ENCODE peak calls at places on chromosome 16, in six cellular contexts. E is H1, T is A549, H is HepG2, G is HCT116, B is SK-N-SH. M is an unnamed sample.

GRCh38 chr16:2919511-2920255 is 8.0 kb downstream of the FLYWCH1 start:
- DNase-seq in T (peak; percentile 73), E (peak; percentile 83), B (peak; percentile 84), G (peak; percentile 57), H (peak; percentile 55), M (peak; percentile 74)

GRCh38 chr16:30609002-30609927 is 924 bp downstream of the ZNF689 start:
- DNase-seq in T (no peak), E (peak; percentile 77), B (peak; percentile 84), H (no peak), G (no peak), M (peak; percentile 48)

GRCh38 chr16:85017151-85017550 is 5.8 kb upstream of the ZDHHC7 start:
- DNase-seq in E (no peak), B (no peak), G (no peak), T (no peak), H (no peak), M (no peak)

GRCh38 chr16:53156516-53156915 is 101.7 kb downstream of the CHD9 start:
- DNase-seq in E (no peak), B (no peak), T (no peak), G (no peak), H (no peak), M (no peak)

GRCh38 chr16:71555230-71555891 is 21.5 kb downstream of the TAT start:
- DNase-seq in H (no peak), T (peak; percentile 10), B (no peak), G (no peak), E (no peak), M (no peak)

GRCh38 chr16:89589241-89589926 is 13.8 kb downstream of the CPNE7 start:
- DNase-seq in T (no peak), B (no peak), E (no peak), G (no peak), H (no peak), M (no peak)

GRCh38 chr16:23858496-23859062 is 22.8 kb downstream of the PRKCB start:
- DNase-seq in H (no peak), T (no peak), G (no peak), E (no peak), B (no peak), M (no peak)

GRCh38 chr16:69406780-69407331 is 17.6 kb upstream of the CYB5B start:
- DNase-seq in T (peak; percentile 92), B (no peak), G (peak; percentile 99), E (no peak), H (peak; percentile 36), M (no peak)

GRCh38 chr16:74226361-74226979 is 70.1 kb upstream of the PSMD7 start:
- DNase-seq in G (peak; percentile 16), T (peak; percentile 10), B (peak; percentile 37), E (no peak), H (no peak), M (peak; percentile 36)

GRCh38 chr16:85440744-85441143 is 172.4 kb upstream of the GSE1 start:
- DNase-seq in H (no peak), G (no peak), B (no peak), T (no peak), E (no peak), M (no peak)

GRCh38 chr16:72875291-72876036 is 172.5 kb downstream of the ZFHX3 start:
- DNase-seq in T (peak; percentile 18), B (no peak), E (no peak), G (no peak), H (peak; percentile 35), M (no peak)

GRCh38 chr16:69831212-69832123 is 69.3 kb downstream of the WWP2 start:
- DNase-seq in T (peak; percentile 40), E (no peak), H (peak; percentile 72), G (no peak), B (no peak), M (peak; percentile 66)

GRCh38 chr16:10946308-10946707 is 1.9 kb downstream of the CLEC16A start:
- DNase-seq in E (no peak), B (no peak), T (no peak), G (no peak), H (no peak), M (no peak)

GRCh38 chr16:30142672-30143346 is 19.8 kb upstream of the MAPK3 start:
- DNase-seq in H (peak; percentile 61), E (no peak), B (no peak), T (peak; percentile 39), G (no peak), M (no peak)

GRCh38 chr16:3157229-3158013 is 22.6 kb downstream of the ZNF213 start:
- DNase-seq in E (peak; percentile 98), H (peak; percentile 89), B (peak; percentile 76), G (peak; percentile 90), T (peak; percentile 98), M (peak; percentile 90)

GRCh38 chr16:57260294-57260929 is 15.4 kb downstream of the ARL2BP start:
- DNase-seq in G (no peak), B (no peak), T (no peak), E (peak; percentile 60), H (no peak), M (peak; percentile 98)

GRCh38 chr16:49600541-49600940 is 226.9 kb downstream of the C16orf78 start:
- DNase-seq in T (no peak), G (no peak), B (peak; percentile 88), H (no peak), E (peak; percentile 41), M (no peak)

GRCh38 chr16:13997933-13998332 is 73.2 kb upstream of the MRTFB start:
- DNase-seq in T (no peak), H (peak; percentile 48), G (no peak), B (no peak), E (no peak), M (peak; percentile 21)

GRCh38 chr16:12362482-12363458 is 386.2 kb downstream of the SNX29 start:
- DNase-seq in E (no peak), T (no peak), H (no peak), G (no peak), B (no peak), M (peak; percentile 38)

GRCh38 chr16:15897834-15898254 is 9.4 kb upstream of the CEP20 start:
- DNase-seq in G (no peak), T (no peak), B (no peak), E (no peak), H (no peak), M (no peak)

GRCh38 chr16:62135903-62136302 is 99.7 kb upstream of the CDH8 start:
- DNase-seq in E (no peak), B (no peak), H (no peak), T (no peak), G (no peak), M (no peak)

GRCh38 chr16:57603110-57604024 is 25.1 kb upstream of the ADGRG1 start:
- DNase-seq in B (no peak), T (no peak), H (no peak), E (no peak), G (no peak), M (no peak)

GRCh38 chr16:84423416-84423837 is 55.1 kb downstream of the ATP2C2 start:
- DNase-seq in E (no peak), G (peak; percentile 80), T (peak; percentile 80), B (peak; percentile 44), H (peak; percentile 67), M (peak; percentile 14)

GRCh38 chr16:56848056-56848936 is 16.7 kb upstream of the SLC12A3 start:
- DNase-seq in B (no peak), H (no peak), G (no peak), E (no peak), T (no peak), M (peak; percentile 73)

GRCh38 chr16:70678121-70678897 is 7.5 kb downstream of the MTSS2 start:
- DNase-seq in G (no peak), T (no peak), B (no peak), H (no peak), E (no peak), M (no peak)

GRCh38 chr16:28845173-28846079 is 722 bp downstream of the TUFM start:
- DNase-seq in E (no peak), H (peak; percentile 64), G (peak; percentile 53), B (peak; percentile 51), T (peak; percentile 50), M (peak; percentile 15)

GRCh38 chr16:28843766-28844165 is 2.4 kb downstream of the TUFM start:
- DNase-seq in T (no peak), E (no peak), H (no peak), G (no peak), B (no peak), M (no peak)

GRCh38 chr16:28846080-28846932 is at the start of gene TUFM:
- DNase-seq in H (peak; percentile 99), T (peak; percentile 99), B (peak; percentile 97), E (peak; percentile 98), G (peak; percentile 97), M (peak; percentile 99)

GRCh38 chr16:28844226-28844885 is 1.8 kb downstream of the TUFM start:
- DNase-seq in H (no peak), B (no peak), E (no peak), T (no peak), G (no peak), M (no peak)

GRCh38 chr16:28846933-28847273 is 755 bp upstream of the TUFM start:
- DNase-seq in E (no peak), T (no peak), H (no peak), G (no peak), B (no peak), M (no peak)
- TF ChIP-seq MAX in E (no peak), T (no peak), H (no peak), G (no peak), B (no peak), M (no peak)

DNA sequence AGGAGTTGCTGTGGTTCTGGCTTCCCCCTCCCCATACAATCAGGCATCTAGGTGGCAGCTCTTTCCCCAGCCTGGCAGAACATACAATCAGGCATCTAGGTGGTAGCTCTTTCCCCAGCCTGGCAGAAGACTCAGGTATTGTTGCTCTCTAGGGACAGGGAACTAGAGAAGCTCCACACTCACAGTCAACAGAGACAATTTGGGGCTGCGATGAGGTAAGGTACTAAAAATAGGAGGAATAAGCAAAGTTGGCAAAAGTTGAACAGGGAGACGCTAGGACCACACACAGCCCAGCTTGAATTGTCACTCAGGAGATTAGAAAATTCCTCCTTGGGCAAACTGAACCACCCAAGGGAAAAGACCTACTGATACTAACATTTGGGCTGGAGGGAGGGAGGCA is 315.5 kb upstream of the CDH5 start:
- DNase-seq in T (no peak), G (no peak), E (no peak), B (no peak), H (no peak), M (no peak)
- H3K9me3 ChIP-seq in T (no peaks in the 10 kb centered on the region), G (no peaks in the 10 kb centered on the region), E (no peaks in the 10 kb centered on the region), B (no peaks in the 10 kb centered on the region), H (no peaks in the 10 kb centered on the region), M (no peaks in the 10 kb centered on the region)

DNA sequence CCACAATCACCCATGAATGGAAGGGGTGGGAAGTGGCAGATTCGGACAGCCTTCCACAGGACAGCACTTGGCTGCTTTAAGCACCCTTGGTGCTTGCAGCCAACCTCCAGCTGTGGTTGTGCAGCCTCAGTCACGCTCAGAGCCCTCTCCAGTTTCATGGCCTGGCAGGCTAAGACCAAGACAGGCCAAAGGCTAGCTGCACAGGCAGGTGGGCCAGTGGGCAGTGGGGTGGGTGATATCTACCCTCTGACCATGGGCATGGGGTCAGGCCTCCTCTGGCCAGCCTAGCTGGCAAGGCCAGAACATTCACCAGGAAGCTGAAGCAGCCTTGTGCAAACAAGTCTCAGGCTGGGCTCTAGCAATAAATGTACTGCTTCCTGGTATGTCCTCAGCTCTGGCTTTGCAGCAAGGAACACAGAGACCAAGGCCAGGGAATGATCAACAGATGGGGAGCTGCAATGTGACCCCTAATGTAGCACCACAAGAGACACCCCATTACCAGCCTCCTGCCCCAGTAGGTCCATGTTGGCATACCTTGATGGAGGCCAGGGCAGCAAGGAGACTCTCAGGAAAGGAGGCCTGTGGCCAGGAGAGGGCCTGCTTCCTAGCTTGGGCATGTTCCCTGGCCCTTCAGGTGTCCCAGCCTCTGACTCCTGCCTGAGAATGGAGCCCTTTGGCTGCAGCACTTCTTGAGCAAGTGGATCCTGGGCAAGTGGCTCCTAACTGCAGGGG is 20.9 kb downstream of the HSD11B2 start:
- DNase-seq in T (peak; percentile 50), H (no peak), E (no peak), G (no peak), B (no peak), M (no peak)
- TF ChIP-seq MAX in T (no peak), H (no peak), E (no peak), G (no peak), B (no peak), M (no peak)

GRCh38 chr16:58644765-58645487 is 15.3 kb upstream of the CNOT1 start:
- DNase-seq in B (no peak), T (no peak), G (no peak), H (no peak), E (no peak), M (no peak)
- H3K9me3 ChIP-seq in B (no peaks in the 10 kb centered on the region), T (no peaks in the 10 kb centered on the region), G (no peaks in the 10 kb centered on the region), H (no peaks in the 10 kb centered on the region), E (no peaks in the 10 kb centered on the region), M (no peaks in the 10 kb centered on the region)

M was measured in endothelial cell of umbilical vein.